ENCODE peak calls at places on chromosomes 5 and 9, in ten cellular contexts. One of them, this sample, is unnamed.

GRCh38 chr9:120109242-120109641 is 470.7 kb downstream of the CDK5RAP2 start:
- DNase-seq in AG04449: no peak
- DNase-seq in fibroblast of the aortic adventitia: no peak
- DNase-seq in tibial artery: no peak
- DNase-seq in choroid plexus epithelial cell: no peak
- DNase-seq in PC-9: peak
- DNase-seq in GM20000: no peak
- DNase-seq in HepG2: peak
- DNase-seq in ovary: no peak
- DNase-seq in GM12865: peak
- DNase-seq in this sample: no peak

GRCh38 chr9:89278997-89279739 is 31.8 kb upstream of the CKS2 start:
- DNase-seq in fibroblast of the aortic adventitia: peak
- DNase-seq in tibial artery: no peak
- DNase-seq in ovary: no peak
- DNase-seq in PC-9: no peak
- DNase-seq in AG04449: peak
- DNase-seq in choroid plexus epithelial cell: peak
- DNase-seq in GM20000: peak
- DNase-seq in GM12865: peak
- DNase-seq in HepG2: peak
- DNase-seq in this sample: peak

GRCh38 chr9:91530829-91531228 is 107.2 kb upstream of the NFIL3 start:
- DNase-seq in HepG2: peak
- DNase-seq in fibroblast of the aortic adventitia: peak
- DNase-seq in tibial artery: no peak
- DNase-seq in GM12865: no peak
- DNase-seq in AG04449: no peak
- DNase-seq in GM20000: no peak
- DNase-seq in choroid plexus epithelial cell: peak
- DNase-seq in PC-9: no peak
- DNase-seq in ovary: no peak
- DNase-seq in this sample: no peak

GRCh38 chr9:94611638-94612068 is 18.0 kb upstream of the FBP2 start:
- DNase-seq in ovary: no peak
- DNase-seq in PC-9: no peak
- DNase-seq in tibial artery: no peak
- DNase-seq in choroid plexus epithelial cell: no peak
- DNase-seq in GM20000: no peak
- DNase-seq in HepG2: no peak
- DNase-seq in fibroblast of the aortic adventitia: no peak
- DNase-seq in GM12865: peak
- DNase-seq in AG04449: no peak
- DNase-seq in this sample: no peak

GRCh38 chr5:73370620-73371583 is 77.7 kb downstream of the FOXD1 start:
- DNase-seq in choroid plexus epithelial cell: peak
- DNase-seq in PC-9: peak
- DNase-seq in AG04449: no peak
- DNase-seq in tibial artery: no peak
- DNase-seq in HepG2: no peak
- DNase-seq in GM12865: no peak
- DNase-seq in GM20000: no peak
- DNase-seq in ovary: no peak
- DNase-seq in fibroblast of the aortic adventitia: peak
- DNase-seq in this sample: peak

GRCh38 chr5:39025456-39025855 is 48.7 kb downstream of the RICTOR start:
- DNase-seq in GM12865: peak
- DNase-seq in PC-9: no peak
- DNase-seq in tibial artery: no peak
- DNase-seq in AG04449: no peak
- DNase-seq in HepG2: no peak
- DNase-seq in fibroblast of the aortic adventitia: no peak
- DNase-seq in GM20000: no peak
- DNase-seq in ovary: no peak
- DNase-seq in choroid plexus epithelial cell: no peak
- DNase-seq in this sample: no peak

GRCh38 chr9:133162802-133163558 is 734 bp downstream of the GBGT1 start:
- DNase-seq in HepG2: no peak
- DNase-seq in ovary: peak
- DNase-seq in tibial artery: peak
- DNase-seq in GM12865: no peak
- DNase-seq in AG04449: no peak
- DNase-seq in choroid plexus epithelial cell: no peak
- DNase-seq in GM20000: peak
- DNase-seq in PC-9: no peak
- DNase-seq in fibroblast of the aortic adventitia: no peak
- DNase-seq in this sample: no peak

GRCh38 chr5:95081500-95082355 is 203.2 kb downstream of the MCTP1 start:
- DNase-seq in choroid plexus epithelial cell: peak
- DNase-seq in tibial artery: no peak
- DNase-seq in GM20000: peak
- DNase-seq in AG04449: peak
- DNase-seq in GM12865: peak
- DNase-seq in PC-9: peak
- DNase-seq in fibroblast of the aortic adventitia: peak
- DNase-seq in HepG2: peak
- DNase-seq in ovary: no peak
- DNase-seq in this sample: peak

GRCh38 chr5:39376293-39376714 is 12.0 kb upstream of the C9 start:
- DNase-seq in HepG2: peak
- DNase-seq in tibial artery: no peak
- DNase-seq in AG04449: no peak
- DNase-seq in fibroblast of the aortic adventitia: peak
- DNase-seq in GM20000: peak
- DNase-seq in GM12865: peak
- DNase-seq in PC-9: peak
- DNase-seq in choroid plexus epithelial cell: peak
- DNase-seq in ovary: no peak
- DNase-seq in this sample: no peak

GRCh38 chr5:2742921-2743679 is 8.4 kb downstream of the IRX2 start:
- DNase-seq in choroid plexus epithelial cell: no peak
- DNase-seq in AG04449: no peak
- DNase-seq in ovary: no peak
- DNase-seq in GM20000: no peak
- DNase-seq in tibial artery: peak
- DNase-seq in HepG2: no peak
- DNase-seq in fibroblast of the aortic adventitia: no peak
- DNase-seq in GM12865: no peak
- DNase-seq in PC-9: no peak
- DNase-seq in this sample: no peak

GRCh38 chr9:137376386-137376785 is 46.6 kb downstream of the EXD3 start:
- DNase-seq in PC-9: no peak
- DNase-seq in fibroblast of the aortic adventitia: no peak
- DNase-seq in tibial artery: no peak
- DNase-seq in choroid plexus epithelial cell: no peak
- DNase-seq in AG04449: no peak
- DNase-seq in GM20000: no peak
- DNase-seq in ovary: peak
- DNase-seq in HepG2: no peak
- DNase-seq in GM12865: no peak
- DNase-seq in this sample: no peak

GRCh38 chr9:112569186-112569585 is 82.6 kb downstream of the KIAA1958 start:
- DNase-seq in AG04449: peak
- DNase-seq in GM12865: no peak
- DNase-seq in HepG2: no peak
- DNase-seq in choroid plexus epithelial cell: peak
- DNase-seq in PC-9: no peak
- DNase-seq in ovary: no peak
- DNase-seq in fibroblast of the aortic adventitia: peak
- DNase-seq in GM20000: no peak
- DNase-seq in tibial artery: no peak
- DNase-seq in this sample: no peak

GRCh38 chr5:93247126-93247525 is 333.9 kb downstream of the NR2F1-AS1 start:
- DNase-seq in GM20000: no peak
- DNase-seq in tibial artery: no peak
- DNase-seq in choroid plexus epithelial cell: peak
- DNase-seq in GM12865: no peak
- DNase-seq in AG04449: no peak
- DNase-seq in HepG2: no peak
- DNase-seq in fibroblast of the aortic adventitia: no peak
- DNase-seq in ovary: no peak
- DNase-seq in PC-9: no peak
- DNase-seq in this sample: no peak

GRCh38 chr5:112479418-112479817 is 60.3 kb upstream of the EPB41L4A start:
- DNase-seq in ovary: no peak
- DNase-seq in fibroblast of the aortic adventitia: peak
- DNase-seq in choroid plexus epithelial cell: peak
- DNase-seq in HepG2: no peak
- DNase-seq in GM12865: peak
- DNase-seq in PC-9: peak
- DNase-seq in GM20000: no peak
- DNase-seq in tibial artery: no peak
- DNase-seq in AG04449: peak
- DNase-seq in this sample: no peak

GRCh38 chr5:77627869-77628674 is 10.4 kb downstream of the OTP start:
- DNase-seq in tibial artery: no peak
- DNase-seq in GM20000: no peak
- DNase-seq in HepG2: no peak
- DNase-seq in ovary: no peak
- DNase-seq in PC-9: no peak
- DNase-seq in GM12865: no peak
- DNase-seq in AG04449: no peak
- DNase-seq in fibroblast of the aortic adventitia: no peak
- DNase-seq in choroid plexus epithelial cell: no peak
- DNase-seq in this sample: no peak

GRCh38 chr5:19031491-19031890 is 956.5 kb downstream of the CDH18 start:
- DNase-seq in AG04449: no peak
- DNase-seq in HepG2: no peak
- DNase-seq in choroid plexus epithelial cell: no peak
- DNase-seq in PC-9: no peak
- DNase-seq in fibroblast of the aortic adventitia: no peak
- DNase-seq in GM20000: no peak
- DNase-seq in tibial artery: no peak
- DNase-seq in ovary: no peak
- DNase-seq in GM12865: no peak
- DNase-seq in this sample: no peak

DNA sequence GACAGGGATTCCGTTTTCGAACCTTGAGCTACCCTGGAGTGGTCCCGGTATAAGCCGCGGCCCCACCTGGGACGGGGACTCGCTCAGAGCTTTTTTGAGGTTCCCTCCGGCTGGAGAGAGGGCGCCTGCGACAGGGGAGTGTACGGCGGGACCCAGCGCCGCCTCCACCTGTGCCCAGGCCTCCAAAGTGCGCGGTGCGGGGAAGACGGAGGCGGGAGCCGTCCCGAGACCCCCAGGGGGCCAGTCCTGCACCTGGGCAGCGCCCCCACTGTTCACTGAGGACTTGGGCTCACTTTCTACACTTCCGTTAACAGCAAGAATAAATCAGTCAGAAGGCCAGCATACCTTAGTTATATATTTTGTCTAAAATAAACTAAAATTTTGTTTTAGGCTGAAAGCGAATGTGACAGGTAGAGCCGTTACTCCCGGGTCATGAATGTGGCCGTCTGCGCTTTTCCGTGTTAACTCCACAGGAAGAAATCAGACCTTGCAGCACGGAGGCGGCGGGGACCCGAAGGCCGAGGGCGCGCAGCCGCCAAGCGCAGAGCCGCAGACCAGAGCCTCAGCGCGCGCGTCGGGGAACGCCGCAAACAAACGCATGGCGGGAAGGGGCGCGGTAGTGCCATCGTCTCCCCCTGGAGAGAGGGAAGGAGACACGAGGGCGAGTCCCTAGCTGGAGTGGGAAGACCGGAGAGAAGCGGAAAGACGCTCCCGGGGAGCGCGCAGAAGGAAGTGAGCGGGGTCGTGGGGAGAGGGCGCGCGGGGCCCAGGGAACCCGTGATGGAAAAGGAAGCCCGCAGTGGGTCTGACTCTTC is 14.1 kb downstream of the TRIM7 start:
- DNase-seq in PC-9: peak
- DNase-seq in GM20000: peak
- DNase-seq in HepG2: no peak
- DNase-seq in GM12865: peak
- DNase-seq in AG04449: no peak
- DNase-seq in tibial artery: no peak
- DNase-seq in fibroblast of the aortic adventitia: peak
- DNase-seq in ovary: peak
- DNase-seq in choroid plexus epithelial cell: peak
- DNase-seq in this sample: no peak
- TF ChIP-seq CTCF in PC-9: no peak
- TF ChIP-seq CTCF in GM20000: peak
- TF ChIP-seq CTCF in HepG2: peak
- TF ChIP-seq CTCF in GM12865: peak
- TF ChIP-seq CTCF in AG04449: peak
- TF ChIP-seq CTCF in tibial artery: no peak
- TF ChIP-seq CTCF in fibroblast of the aortic adventitia: no peak
- TF ChIP-seq CTCF in ovary: no peak
- TF ChIP-seq CTCF in choroid plexus epithelial cell: peak
- TF ChIP-seq CTCF in this sample: peak

GRCh38 chr9:84317563-84317962 is 23.0 kb downstream of the SLC28A3 start:
- DNase-seq in PC-9: no peak
- DNase-seq in ovary: no peak
- DNase-seq in tibial artery: no peak
- DNase-seq in choroid plexus epithelial cell: no peak
- DNase-seq in GM20000: peak
- DNase-seq in HepG2: no peak
- DNase-seq in fibroblast of the aortic adventitia: no peak
- DNase-seq in GM12865: peak
- DNase-seq in AG04449: no peak
- DNase-seq in this sample: no peak
- TF ChIP-seq CTCF in PC-9: peak
- TF ChIP-seq CTCF in ovary: no peak
- TF ChIP-seq CTCF in tibial artery: no peak
- TF ChIP-seq CTCF in choroid plexus epithelial cell: peak
- TF ChIP-seq CTCF in GM20000: peak
- TF ChIP-seq CTCF in HepG2: no peak
- TF ChIP-seq CTCF in fibroblast of the aortic adventitia: no peak
- TF ChIP-seq CTCF in GM12865: peak
- TF ChIP-seq CTCF in AG04449: no peak
- TF ChIP-seq CTCF in this sample: peak

GRCh38 chr9:98087420-98088354 is 31.2 kb downstream of the NANS start:
- DNase-seq in GM20000: no peak
- DNase-seq in AG04449: no peak
- DNase-seq in ovary: peak
- DNase-seq in GM12865: no peak
- DNase-seq in tibial artery: peak
- DNase-seq in choroid plexus epithelial cell: peak
- DNase-seq in fibroblast of the aortic adventitia: peak
- DNase-seq in HepG2: no peak
- DNase-seq in PC-9: no peak
- DNase-seq in this sample: no peak
- TF ChIP-seq CTCF in GM20000: no peak
- TF ChIP-seq CTCF in AG04449: no peak
- TF ChIP-seq CTCF in ovary: no peak
- TF ChIP-seq CTCF in GM12865: no peak
- TF ChIP-seq CTCF in tibial artery: no peak
- TF ChIP-seq CTCF in choroid plexus epithelial cell: no peak
- TF ChIP-seq CTCF in fibroblast of the aortic adventitia: no peak
- TF ChIP-seq CTCF in HepG2: no peak
- TF ChIP-seq CTCF in PC-9: no peak
- TF ChIP-seq CTCF in this sample: no peak

DNA sequence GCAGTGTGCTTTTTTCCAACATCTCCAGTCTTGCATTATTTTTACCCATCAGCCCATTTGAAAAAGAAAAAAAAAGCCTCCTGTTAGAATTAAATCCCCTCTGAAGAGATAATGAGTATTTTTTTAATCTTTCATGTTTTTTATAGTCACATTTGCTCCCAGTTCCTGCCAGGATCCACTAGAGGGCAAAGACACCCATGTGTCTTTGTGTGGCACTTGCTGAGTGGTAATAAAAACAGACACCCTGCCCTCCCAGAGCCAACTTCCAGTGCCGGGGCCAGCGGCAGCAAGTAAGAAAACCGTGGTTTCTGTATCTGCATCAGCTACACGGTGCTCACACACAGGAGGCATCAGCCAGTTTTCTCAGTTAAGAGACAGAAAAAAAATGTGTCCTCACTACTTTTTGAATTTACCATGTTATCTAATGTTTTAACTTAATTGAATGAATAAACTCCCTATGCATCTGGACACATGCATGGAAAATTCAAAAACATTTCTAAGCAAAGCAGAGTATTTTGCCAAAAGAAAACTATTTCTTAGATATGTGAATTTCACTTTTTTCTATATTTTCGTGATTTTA is 70.2 kb upstream of the PLEKHG4B start:
- DNase-seq in GM12865: no peak
- DNase-seq in GM20000: no peak
- DNase-seq in AG04449: no peak
- DNase-seq in ovary: no peak
- DNase-seq in PC-9: peak
- DNase-seq in HepG2: no peak
- DNase-seq in tibial artery: no peak
- DNase-seq in choroid plexus epithelial cell: peak
- DNase-seq in fibroblast of the aortic adventitia: peak
- DNase-seq in this sample: no peak
- TF ChIP-seq CTCF in GM12865: peak
- TF ChIP-seq CTCF in GM20000: no peak
- TF ChIP-seq CTCF in AG04449: no peak
- TF ChIP-seq CTCF in ovary: no peak
- TF ChIP-seq CTCF in PC-9: peak
- TF ChIP-seq CTCF in HepG2: no peak
- TF ChIP-seq CTCF in tibial artery: no peak
- TF ChIP-seq CTCF in choroid plexus epithelial cell: peak
- TF ChIP-seq CTCF in fibroblast of the aortic adventitia: peak
- TF ChIP-seq CTCF in this sample: peak

This sample was measured in epithelial cell of proximal tubule.